ENCODE peak calls at places on chromosome 3, in seven cellular contexts. S, M, G, E, N, X and P are unnamed samples.

GRCh38 chr3:194130211-194130610 is 5.7 kb upstream of the HES1 start:
- DNase-seq in S (no peak), M (no peak), G (no peak), E (no peak), N (no peak), X (no peak), P (no peak)

GRCh38 chr3:71584216-71585061 is 911 bp upstream of the FOXP1 start:
- DNase-seq in S (peak; percentile 45), M (peak; percentile 13), G (peak; percentile 43), E (no peak), N (peak; percentile 66), X (no peak), P (no peak)

GRCh38 chr3:73625124-73625665 is 454 bp upstream of the PDZRN3 start:
- DNase-seq in S (no peak), M (no peak), G (peak; percentile 36), E (peak; percentile 25), N (no peak), X (peak; percentile 44), P (no peak)

GRCh38 chr3:68876112-68876713 is 56.1 kb downstream of the TAFA4 start:
- DNase-seq in S (peak; percentile 60), M (no peak), G (no peak), E (peak; percentile 45), N (peak; percentile 2), X (peak; percentile 50), P (no peak)

GRCh38 chr3:124597979-124598378 is 132.3 kb upstream of the UMPS start:
- DNase-seq in S (no peak), M (no peak), G (no peak), E (no peak), N (no peak), X (no peak), P (no peak)

GRCh38 chr3:14324224-14324944 is 78.0 kb upstream of the SLC6A6 start:
- DNase-seq in S (no peak), M (no peak), G (no peak), E (no peak), N (no peak), X (no peak), P (no peak)

GRCh38 chr3:142588708-142589107 is 7.5 kb upstream of the PLS1 start:
- DNase-seq in S (no peak), M (no peak), G (no peak), E (no peak), N (no peak), X (no peak), P (no peak)

GRCh38 chr3:134378384-134378783 is 4.1 kb upstream of the AMOTL2 start:
- DNase-seq in S (peak; percentile 28), M (no peak), G (peak; percentile 87), E (no peak), N (no peak), X (no peak), P (no peak)

GRCh38 chr3:4355401-4356224 is 52.4 kb downstream of the SETMAR start:
- DNase-seq in S (no peak), M (no peak), G (no peak), E (no peak), N (no peak), X (no peak), P (no peak)

GRCh38 chr3:48276856-48277641 is 36.1 kb downstream of the ZNF589 start:
- DNase-seq in S (no peak), M (no peak), G (no peak), E (no peak), N (no peak), X (no peak), P (no peak)

GRCh38 chr3:50675179-50676030 is 678 bp downstream of the DOCK3 start:
- DNase-seq in S (no peak), M (peak; percentile 14), G (peak; percentile 71), E (peak; percentile 93), N (peak; percentile 42), X (no peak), P (no peak)

GRCh38 chr3:12286927-12287726 is 1.7 kb upstream of the PPARG start:
- DNase-seq in S (no peak), M (no peak), G (peak; percentile 38), E (peak; percentile 40), N (no peak), X (no peak), P (no peak)

GRCh38 chr3:14301558-14301957 is 100.8 kb upstream of the SLC6A6 start:
- DNase-seq in S (no peak), M (no peak), G (no peak), E (no peak), N (no peak), X (no peak), P (no peak)

GRCh38 chr3:132034486-132035464 is at the start of gene CPNE4:
- DNase-seq in S (peak; percentile 85), M (peak; percentile 22), G (peak; percentile 94), E (peak; percentile 95), N (peak; percentile 52), X (peak; percentile 45), P (peak; percentile 19)

GRCh38 chr3:85912981-85913380 is 954.2 kb downstream of the CADM2 start:
- DNase-seq in S (no peak), M (no peak), G (no peak), E (no peak), N (no peak), X (peak; percentile 47), P (no peak)

GRCh38 chr3:138569090-138569489 is 25.0 kb downstream of the CEP70 start:
- DNase-seq in S (no peak), M (no peak), G (no peak), E (no peak), N (no peak), X (no peak), P (no peak)

GRCh38 chr3:136250862-136251460 is 821 bp downstream of the PCCB start:
- DNase-seq in S (peak; percentile 68), M (no peak), G (peak; percentile 42), E (peak; percentile 61), N (peak; percentile 4), X (no peak), P (no peak)

GRCh38 chr3:9035473-9035872 is 72.2 kb upstream of the RAD18 start:
- DNase-seq in S (no peak), M (no peak), G (no peak), E (no peak), N (no peak), X (no peak), P (no peak)

GRCh38 chr3:67034371-67034770 is 36.3 kb downstream of the KBTBD8 start:
- DNase-seq in S (no peak), M (no peak), G (no peak), E (no peak), N (no peak), X (peak; percentile 30), P (no peak)